ENCODE peak calls at places on chromosome 6, in ten cellular contexts. O, N, H, F, E, R, Z, W, C and K are unnamed samples.

GRCh38 chr6:25331085-25331685 is 52.0 kb downstream of the CARMIL1 start:
- DNase-seq in C (no peak), Z (no peak), W (no peak), R (no peak), O (no peak), F (no peak), N (no peak), H (no peak), E (no peak), K (no peak)

GRCh38 chr6:167093922-167094432 is 28.9 kb upstream of the CCR6 start:
- DNase-seq in C (no peak), E (no peak), O (no peak), W (peak), F (no peak), R (no peak), H (peak), N (no peak), Z (no peak), K (peak)

GRCh38 chr6:135796884-135797283 is 54.6 kb upstream of the PDE7B start:
- DNase-seq in Z (no peak), R (no peak), O (no peak), N (no peak), F (no peak), C (no peak), W (no peak), H (no peak), E (no peak), K (no peak)

GRCh38 chr6:135871296-135871695 is 19.8 kb downstream of the PDE7B start:
- DNase-seq in N (no peak), W (no peak), E (no peak), H (no peak), O (no peak), F (no peak), C (no peak), Z (no peak), R (no peak), K (no peak)

GRCh38 chr6:4316867-4317400 is 181.6 kb upstream of the ECI2 start:
- DNase-seq in H (no peak), E (no peak), W (no peak), R (peak), F (no peak), Z (peak), C (no peak), O (peak), N (peak), K (no peak)

GRCh38 chr6:90890681-90891337 is 303.9 kb upstream of the MAP3K7 start:
- DNase-seq in C (no peak), E (no peak), R (no peak), O (no peak), W (no peak), N (no peak), H (no peak), Z (no peak), F (no peak), K (no peak)

GRCh38 chr6:4809999-4810918 is 34.1 kb downstream of the CDYL start:
- DNase-seq in Z (peak), F (no peak), H (no peak), W (no peak), C (no peak), R (no peak), O (peak), E (no peak), N (peak), K (no peak)

GRCh38 chr6:158303210-158303731 is 9.0 kb upstream of the TULP4 start:
- DNase-seq in R (no peak), Z (no peak), N (no peak), O (no peak), C (no peak), W (no peak), F (no peak), H (no peak), E (no peak), K (no peak)

GRCh38 chr6:158324136-158324535 is 11.9 kb downstream of the TULP4 start:
- DNase-seq in Z (no peak), N (no peak), H (no peak), F (no peak), C (no peak), O (no peak), W (no peak), R (no peak), E (no peak), K (no peak)

GRCh38 chr6:88499845-88500699 is 333.9 kb upstream of the CNR1 start:
- DNase-seq in H (no peak), N (no peak), O (no peak), W (no peak), Z (no peak), F (no peak), C (no peak), R (no peak), E (no peak), K (no peak)

GRCh38 chr6:130050230-130050629 is 31.8 kb downstream of the L3MBTL3 start:
- DNase-seq in E (no peak), R (no peak), H (no peak), Z (no peak), F (no peak), W (no peak), C (no peak), O (no peak), N (no peak), K (no peak)

GRCh38 chr6:105851181-105851580 is 235.0 kb upstream of the PRDM1 start:
- DNase-seq in R (no peak), F (no peak), W (no peak), C (no peak), Z (no peak), O (no peak), N (no peak), E (no peak), H (no peak), K (no peak)

GRCh38 chr6:36196049-36196879 is at the start of gene BRPF3:
- DNase-seq in W (peak), E (peak), O (peak), R (peak), Z (peak), F (peak), H (peak), C (no peak), N (no peak), K (peak)

GRCh38 chr6:116314878-116315277 is 35.1 kb upstream of the TSPYL1 start:
- DNase-seq in Z (no peak), W (no peak), H (no peak), R (no peak), N (no peak), F (no peak), O (no peak), E (no peak), C (no peak), K (no peak)

GRCh38 chr6:166438211-166438861 is 55.6 kb upstream of the MPC1 start:
- DNase-seq in Z (no peak), E (no peak), C (peak), F (no peak), W (no peak), H (no peak), N (no peak), O (no peak), R (peak), K (no peak)

GRCh38 chr6:109013551-109014101 is 81.0 kb downstream of the SESN1 start:
- DNase-seq in O (no peak), N (no peak), H (no peak), C (no peak), F (no peak), Z (no peak), R (no peak), W (no peak), E (no peak), K (no peak)

GRCh38 chr6:136539967-136540366 is 10.3 kb downstream of the MAP7 start:
- DNase-seq in Z (no peak), R (no peak), O (no peak), W (no peak), F (no peak), C (no peak), N (no peak), H (no peak), E (no peak), K (no peak)

GRCh38 chr6:101439790-101440189 is 46.3 kb downstream of the GRIK2 start:
- DNase-seq in Z (no peak), W (no peak), O (no peak), N (no peak), F (no peak), R (no peak), H (no peak), E (no peak), C (no peak), K (no peak)

GRCh38 chr6:131844243-131844841 is 36.5 kb downstream of the ENPP1 start:
- DNase-seq in Z (no peak), F (no peak), H (no peak), E (no peak), O (no peak), C (no peak), W (no peak), N (no peak), R (no peak), K (no peak)

GRCh38 chr6:98839788-98840361 is 5.5 kb downstream of the POU3F2 start:
- DNase-seq in E (no peak), R (no peak), W (no peak), O (peak), H (no peak), C (no peak), N (no peak), Z (no peak), F (no peak), K (no peak)

GRCh38 chr6:21846541-21847451 is 253.2 kb downstream of the SOX4 start:
- DNase-seq in N (peak), R (no peak), F (peak), C (no peak), Z (peak), E (no peak), O (no peak), H (peak), W (no peak), K (peak)

GRCh38 chr6:91705646-91706045 is 1118.8 kb upstream of the MAP3K7 start:
- DNase-seq in E (no peak), C (no peak), F (no peak), O (no peak), W (no peak), Z (no peak), H (no peak), R (no peak), N (no peak), K (no peak)

GRCh38 chr6:134878136-134878535 is 71.8 kb downstream of the ALDH8A1 start:
- DNase-seq in W (no peak), C (no peak), O (no peak), N (no peak), F (no peak), H (no peak), E (no peak), R (no peak), Z (no peak), K (no peak)

GRCh38 chr6:52598123-52598823 is 21.4 kb upstream of the TRAM2 start:
- DNase-seq in Z (no peak), C (no peak), N (no peak), R (peak), E (no peak), F (peak), H (no peak), O (peak), W (peak), K (peak)

GRCh38 chr6:149182262-149182661 is 135.2 kb upstream of the TAB2 start:
- DNase-seq in F (no peak), O (no peak), H (no peak), C (no peak), R (no peak), E (no peak), W (no peak), Z (no peak), N (no peak), K (no peak)

GRCh38 chr6:138517635-138518034 is 18.3 kb upstream of the NHSL1 start:
- DNase-seq in Z (no peak), H (peak), R (peak), E (peak), C (no peak), F (peak), W (peak), N (no peak), O (peak), K (peak)

GRCh38 chr6:75268121-75268987 is 16.2 kb downstream of the TMEM30A start:
- DNase-seq in R (no peak), W (no peak), N (no peak), E (no peak), Z (no peak), F (no peak), C (no peak), H (no peak), O (peak), K (no peak)

GRCh38 chr6:99467509-99468106 is 42.5 kb upstream of the PNISR start:
- DNase-seq in R (no peak), O (peak), W (no peak), C (no peak), H (no peak), F (peak), Z (peak), N (no peak), E (no peak), K (no peak)

GRCh38 chr6:24489470-24489869 is at the start of gene GPLD1:
- DNase-seq in W (no peak), C (no peak), E (no peak), Z (no peak), N (no peak), R (no peak), H (no peak), O (no peak), F (no peak), K (no peak)

GRCh38 chr6:2158596-2159271 is 86.7 kb downstream of the GMDS start:
- DNase-seq in O (peak), E (no peak), C (no peak), Z (no peak), H (peak), R (no peak), F (peak), W (no peak), N (no peak), K (no peak)

GRCh38 chr6:129744201-129744879 is 34.4 kb upstream of the ARHGAP18 start:
- DNase-seq in O (no peak), N (no peak), C (no peak), E (no peak), F (peak), R (no peak), W (no peak), H (no peak), Z (peak), K (no peak)

GRCh38 chr6:133814235-133814634 is 74.7 kb upstream of the TCF21 start:
- DNase-seq in E (no peak), Z (no peak), N (no peak), R (no peak), C (no peak), W (no peak), O (no peak), F (no peak), H (no peak), K (no peak)

GRCh38 chr6:45566882-45567281 is 189.1 kb upstream of the SUPT3H start:
- DNase-seq in H (no peak), F (no peak), E (no peak), O (no peak), Z (no peak), N (no peak), W (no peak), C (no peak), R (no peak), K (no peak)

GRCh38 chr6:126312013-126312665 is 27.8 kb upstream of the CENPW start:
- DNase-seq in C (no peak), E (no peak), N (no peak), F (peak), O (peak), H (no peak), W (no peak), Z (no peak), R (no peak), K (no peak)

GRCh38 chr6:56021943-56022342 is 146.6 kb upstream of the BMP5 start:
- DNase-seq in R (no peak), Z (no peak), E (no peak), W (no peak), F (no peak), C (no peak), N (no peak), O (no peak), H (no peak), K (no peak)